ENCODE peak calls at places on chromosome 1, in four cellular contexts. N is lower lobe of right lung, G is OCI-LY7, U is brain microvascular endothelial cell. T is an unnamed sample.

GRCh38 chr1:228394571-228395394 is 11.9 kb downstream of the TRIM11 start:
- DNase-seq in N (peak), G (no peak), U (no peak), T (no peak)

GRCh38 chr1:200437088-200437487 is 27.3 kb upstream of the ZNF281 start:
- DNase-seq in N (no peak), G (no peak), U (no peak), T (no peak)

GRCh38 chr1:116334868-116335649 is 38.0 kb upstream of the ATP1A1 start:
- DNase-seq in N (no peak), G (peak), U (no peak), T (no peak)

GRCh38 chr1:204760350-204761134 is 75.0 kb upstream of the LRRN2 start:
- DNase-seq in N (no peak), G (no peak), U (no peak), T (peak)

GRCh38 chr1:21939650-21940374 is 2.7 kb upstream of the HSPG2 start:
- DNase-seq in N (peak), G (no peak), U (peak), T (peak)

GRCh38 chr1:32759997-32760623 is 57.0 kb downstream of the YARS1 start:
- DNase-seq in N (peak), G (no peak), U (no peak), T (no peak)

GRCh38 chr1:115230281-115230680 is 107.8 kb downstream of the NGF start:
- DNase-seq in N (no peak), G (no peak), U (no peak), T (no peak)

GRCh38 chr1:153539395-153540093 is 1.2 kb downstream of the S100A5 start:
- DNase-seq in N (no peak), G (no peak), U (no peak), T (no peak)

GRCh38 chr1:113860891-113861290 is 10.6 kb downstream of the PTPN22 start:
- DNase-seq in N (no peak), G (no peak), U (peak), T (peak)

GRCh38 chr1:6447818-6448748 is 17.9 kb downstream of the TNFRSF25 start:
- DNase-seq in N (no peak), G (peak), U (no peak), T (no peak)

GRCh38 chr1:25692560-25692959 is 76.0 kb downstream of the MAN1C1 start:
- DNase-seq in N (no peak), G (peak), U (no peak), T (no peak)

GRCh38 chr1:12594966-12595838 is 22.8 kb downstream of the DHRS3 start:
- DNase-seq in N (peak), G (no peak), U (peak), T (peak)

GRCh38 chr1:34166191-34167090 is 1.4 kb upstream of the CSMD2 start:
- DNase-seq in N (no peak), G (no peak), U (no peak), T (peak)

GRCh38 chr1:110765640-110766335 is 91.0 kb upstream of the KCNA3 start:
- DNase-seq in N (no peak), G (peak), U (peak), T (peak)

GRCh38 chr1:211885746-211886522 is 55.4 kb upstream of the LPGAT1 start:
- DNase-seq in N (no peak), G (no peak), U (peak), T (no peak)

GRCh38 chr1:67250051-67250653 is 57.5 kb upstream of the IL12RB2 start:
- DNase-seq in N (no peak), G (peak), U (no peak), T (no peak)

GRCh38 chr1:92960395-92961130 is 699 bp downstream of the DIPK1A start:
- DNase-seq in N (peak), G (peak), U (peak), T (peak)

GRCh38 chr1:234730110-234730509 is 120.1 kb upstream of the IRF2BP2 start:
- DNase-seq in N (no peak), G (peak), U (no peak), T (no peak)

GRCh38 chr1:33972676-33973395 is 109.0 kb downstream of the HMGB4 start:
- DNase-seq in N (no peak), G (no peak), U (no peak), T (peak)

GRCh38 chr1:163346326-163346870 is 24.6 kb downstream of the NUF2 start:
- DNase-seq in N (no peak), G (no peak), U (peak), T (peak)

GRCh38 chr1:25757151-25757845 is 42.7 kb upstream of the SELENON start:
- DNase-seq in N (no peak), G (no peak), U (no peak), T (no peak)

GRCh38 chr1:102852583-102852982 is 255.7 kb downstream of the COL11A1 start:
- DNase-seq in N (no peak), G (no peak), U (no peak), T (peak)

GRCh38 chr1:221013691-221014293 is 134.5 kb downstream of the HLX start:
- DNase-seq in N (no peak), G (no peak), U (no peak), T (no peak)

GRCh38 chr1:64917328-64917861 is 49.0 kb downstream of the JAK1 start:
- DNase-seq in N (peak), G (peak), U (peak), T (peak)

GRCh38 chr1:16956775-16957174 is 23.6 kb downstream of the MFAP2 start:
- DNase-seq in N (no peak), G (no peak), U (no peak), T (no peak)

GRCh38 chr1:147676306-147677085 is 6.2 kb upstream of the ACP6 start:
- DNase-seq in N (no peak), G (no peak), U (peak), T (peak)

GRCh38 chr1:200907611-200908097 is 13.0 kb downstream of the INAVA start:
- DNase-seq in N (no peak), G (no peak), U (no peak), T (no peak)

GRCh38 chr1:66676616-66677298 is 75.5 kb upstream of the DYNLT5 start:
- DNase-seq in N (no peak), G (no peak), U (peak), T (peak)

GRCh38 chr1:39683591-39684312 is 7.5 kb downstream of the HPCAL4 start:
- DNase-seq in N (no peak), G (no peak), U (no peak), T (peak)

GRCh38 chr1:64405833-64406232 is 64.1 kb upstream of the CACHD1 start:
- DNase-seq in N (no peak), G (no peak), U (no peak), T (no peak)

GRCh38 chr1:209398330-209398991 is 185.1 kb upstream of the CAMK1G start:
- DNase-seq in N (no peak), G (no peak), U (peak), T (peak)

GRCh38 chr1:216005916-216006315 is 417.3 kb downstream of the USH2A start:
- DNase-seq in N (no peak), G (no peak), U (no peak), T (peak)

GRCh38 chr1:143717434-143717833 is 254.4 kb downstream of the FAM72C start:
- DNase-seq in N (no peak), G (no peak), U (no peak), T (no peak)

GRCh38 chr1:243846761-243847160 is 3.3 kb downstream of the AKT3 start:
- DNase-seq in N (no peak), G (no peak), U (no peak), T (no peak)

GRCh38 chr1:51234721-51235425 is 1.2 kb upstream of the RNF11 start:
- DNase-seq in N (peak), G (peak), U (peak), T (no peak)

GRCh38 chr1:30251451-30251850 is 471.9 kb downstream of the MATN1 start:
- DNase-seq in N (no peak), G (no peak), U (no peak), T (no peak)

GRCh38 chr1:84363019-84363418 is 35.3 kb upstream of the DNASE2B start:
- DNase-seq in N (no peak), G (no peak), U (no peak), T (no peak)

GRCh38 chr1:177969825-177970371 is at the start of gene SEC16B:
- DNase-seq in N (no peak), G (no peak), U (no peak), T (no peak)

GRCh38 chr1:21537511-21537931 is 28.3 kb downstream of the ALPL start:
- DNase-seq in N (no peak), G (no peak), U (no peak), T (no peak)

GRCh38 chr1:206422525-206422924 is 47.8 kb upstream of the IKBKE start:
- DNase-seq in N (no peak), G (no peak), U (no peak), T (no peak)

GRCh38 chr1:206420471-206420870 is 49.8 kb upstream of the IKBKE start:
- DNase-seq in N (no peak), G (no peak), U (no peak), T (no peak)

GRCh38 chr1:206421616-206422355 is 48.5 kb upstream of the IKBKE start:
- DNase-seq in N (no peak), G (no peak), U (no peak), T (no peak)

GRCh38 chr1:206419783-206420182 is 50.5 kb upstream of the IKBKE start:
- DNase-seq in N (no peak), G (no peak), U (peak), T (peak)

DNA sequence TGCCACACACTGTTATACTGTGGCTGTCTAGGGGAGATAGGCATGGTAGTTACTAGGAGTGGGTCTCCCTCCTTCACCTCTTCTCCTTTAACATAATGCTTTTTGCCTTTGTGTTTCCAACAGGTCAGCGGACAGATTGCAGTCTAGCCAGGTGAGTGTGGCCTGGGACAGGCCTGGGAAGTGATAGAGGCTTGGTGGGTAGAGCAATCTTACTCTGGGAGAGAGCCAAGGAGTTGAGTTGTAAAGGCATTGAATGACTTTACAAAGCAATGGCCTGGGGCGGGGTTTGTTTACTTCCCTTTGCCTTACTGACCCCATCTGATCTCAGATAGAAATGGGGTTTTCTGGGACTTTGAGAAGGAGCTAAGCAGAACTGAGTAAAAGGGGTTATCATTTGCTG is 51.0 kb upstream of the IKBKE start:
- DNase-seq in N (no peak), G (no peak), U (no peak), T (peak)
- H3K27ac ChIP-seq in N (no peak), G (no peak), U (no peak), T (no peak)

DNA sequence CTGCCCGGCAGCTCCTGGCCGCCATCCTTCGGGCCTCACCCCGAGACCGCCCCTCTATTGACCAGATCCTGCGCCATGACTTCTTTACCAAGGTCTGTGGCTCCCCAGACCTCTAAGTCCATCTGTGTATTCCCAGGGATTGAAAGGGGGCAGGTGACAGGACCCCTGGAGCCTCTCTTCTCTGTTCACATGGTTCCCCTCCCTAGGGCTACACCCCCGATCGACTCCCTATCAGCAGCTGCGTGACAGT is 2.8 kb downstream of the PLK3 start:
- DNase-seq in N (no peak), G (no peak), U (no peak), T (no peak)
- H3K27ac ChIP-seq in N (peak), G (no peak), U (no peak), T (peak)

DNA sequence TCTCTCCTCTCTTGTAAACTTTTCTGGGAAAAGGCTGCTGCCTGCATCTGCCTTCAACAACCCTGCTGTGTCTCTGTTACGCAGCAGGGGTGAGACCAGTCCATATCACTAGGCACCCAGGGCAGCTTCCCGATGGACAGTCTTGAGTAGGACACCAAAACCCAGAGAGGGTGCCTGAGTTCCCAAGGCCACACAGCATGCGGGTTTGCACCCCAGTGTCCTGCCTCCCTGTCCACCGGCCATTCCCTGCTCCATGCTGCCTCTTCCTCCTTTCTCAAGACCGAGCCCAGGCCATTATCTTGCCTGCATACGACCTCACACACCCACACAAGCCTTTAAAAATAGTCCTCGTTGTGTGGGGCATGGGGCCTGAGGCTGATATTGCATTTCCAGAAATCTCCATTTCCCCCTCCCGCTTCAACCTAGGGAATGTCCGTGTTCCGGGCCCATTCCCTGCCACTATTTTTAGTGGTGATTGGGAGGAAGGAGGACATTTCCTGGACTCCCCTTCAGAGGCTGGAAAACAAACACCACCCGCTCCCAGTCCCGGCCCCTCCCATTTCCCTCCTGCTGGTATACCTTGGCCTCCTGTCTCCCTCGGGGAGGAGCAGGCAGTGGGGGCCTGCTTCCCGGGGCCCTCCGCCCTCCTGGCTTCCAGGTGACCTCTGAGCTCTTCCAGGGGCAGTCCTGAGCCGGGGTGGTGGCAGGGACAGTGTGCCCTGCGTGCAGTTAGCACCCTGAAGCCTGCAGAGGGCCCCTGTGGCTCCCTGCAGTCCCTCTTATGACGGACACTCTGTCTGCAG is 132.4 kb upstream of the TMEM51 start:
- DNase-seq in N (no peak), G (no peak), U (no peak), T (no peak)
- H3K27ac ChIP-seq in N (peak), G (no peak), U (no peak), T (no peak)

DNA sequence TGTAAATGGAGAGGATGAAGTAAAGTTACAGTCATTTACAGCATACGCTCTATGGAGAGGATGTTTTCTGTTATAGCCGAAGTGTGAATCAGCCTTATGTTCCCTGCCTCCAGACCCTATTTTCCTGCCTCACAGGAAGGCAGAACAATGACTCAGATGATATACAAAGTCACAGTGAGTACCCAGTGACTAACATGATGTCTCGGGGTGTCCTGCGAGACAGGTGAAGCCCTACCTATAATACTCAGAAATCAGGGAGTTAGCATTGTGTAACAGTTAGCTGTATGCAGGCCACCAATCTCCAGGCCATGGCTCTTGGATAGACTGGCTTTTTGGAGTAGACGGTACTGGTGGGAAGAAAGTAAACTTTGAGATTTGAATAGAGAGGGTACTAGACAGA is 55.6 kb upstream of the FBXO28 start:
- DNase-seq in N (no peak), G (no peak), U (peak), T (no peak)
- H3K27ac ChIP-seq in N (no peak), G (no peak), U (no peak), T (no peak)

DNA sequence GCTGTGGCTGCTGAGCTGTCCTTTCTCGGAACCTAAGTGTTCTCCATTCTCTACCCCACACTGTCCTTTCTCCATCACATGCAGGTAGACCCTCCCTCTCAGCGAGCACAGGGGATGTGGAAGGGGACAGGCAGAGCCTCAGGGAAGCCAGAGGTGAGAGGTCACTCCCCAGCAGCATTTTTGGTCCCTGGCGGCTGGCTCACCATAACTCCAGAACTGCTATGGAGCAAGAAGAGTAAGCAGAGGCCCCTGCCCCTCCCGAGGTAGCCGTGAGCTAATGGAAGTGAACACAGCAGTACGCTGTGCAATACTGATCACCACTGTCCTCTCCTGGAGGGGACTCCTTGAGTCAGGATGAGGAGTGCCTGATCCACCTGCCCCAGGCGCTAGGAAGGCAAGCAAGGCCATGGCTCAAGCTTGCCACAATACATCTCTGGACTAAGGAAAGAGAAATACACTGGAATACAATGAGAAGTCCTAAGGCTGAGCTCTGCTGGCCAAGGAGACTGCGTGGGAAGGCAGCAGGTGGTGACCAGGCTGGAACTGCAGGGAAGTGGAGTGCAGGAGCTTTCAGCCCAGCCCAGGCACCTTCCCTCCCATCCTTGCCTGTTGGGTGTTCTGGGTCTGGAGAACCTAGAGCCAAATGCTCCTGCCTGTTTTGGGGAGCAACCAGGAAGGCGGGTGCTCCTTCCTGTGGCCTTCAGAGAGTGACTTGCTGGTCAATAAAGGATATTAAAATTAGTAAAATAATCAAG is 96.2 kb downstream of the LAMC2 start:
- DNase-seq in N (no peak), G (no peak), U (no peak), T (no peak)
- H3K27ac ChIP-seq in N (peak), G (no peak), U (no peak), T (no peak)

DNA sequence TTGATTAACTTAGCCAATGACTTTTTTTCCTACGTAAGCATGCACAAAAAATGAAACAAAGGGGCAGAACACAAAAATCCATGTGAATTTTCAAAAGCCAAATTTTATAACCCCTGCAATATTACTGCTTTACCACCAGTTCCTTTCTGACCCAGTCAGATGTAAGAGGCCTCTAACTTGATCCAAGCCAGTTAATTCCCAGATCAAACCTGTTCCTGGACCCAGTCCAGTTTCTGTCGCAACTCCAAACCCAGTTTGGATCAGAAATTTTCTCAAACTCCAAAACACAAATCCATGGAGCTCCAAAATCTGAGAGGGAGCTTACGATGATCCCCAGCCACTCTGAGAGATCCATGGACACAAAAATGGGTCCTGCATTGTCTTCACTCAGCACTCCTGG is 7.8 kb upstream of the ZYG11A start:
- DNase-seq in N (no peak), G (no peak), U (no peak), T (no peak)
- H3K27ac ChIP-seq in N (no peak), G (no peak), U (no peak), T (no peak)

DNA sequence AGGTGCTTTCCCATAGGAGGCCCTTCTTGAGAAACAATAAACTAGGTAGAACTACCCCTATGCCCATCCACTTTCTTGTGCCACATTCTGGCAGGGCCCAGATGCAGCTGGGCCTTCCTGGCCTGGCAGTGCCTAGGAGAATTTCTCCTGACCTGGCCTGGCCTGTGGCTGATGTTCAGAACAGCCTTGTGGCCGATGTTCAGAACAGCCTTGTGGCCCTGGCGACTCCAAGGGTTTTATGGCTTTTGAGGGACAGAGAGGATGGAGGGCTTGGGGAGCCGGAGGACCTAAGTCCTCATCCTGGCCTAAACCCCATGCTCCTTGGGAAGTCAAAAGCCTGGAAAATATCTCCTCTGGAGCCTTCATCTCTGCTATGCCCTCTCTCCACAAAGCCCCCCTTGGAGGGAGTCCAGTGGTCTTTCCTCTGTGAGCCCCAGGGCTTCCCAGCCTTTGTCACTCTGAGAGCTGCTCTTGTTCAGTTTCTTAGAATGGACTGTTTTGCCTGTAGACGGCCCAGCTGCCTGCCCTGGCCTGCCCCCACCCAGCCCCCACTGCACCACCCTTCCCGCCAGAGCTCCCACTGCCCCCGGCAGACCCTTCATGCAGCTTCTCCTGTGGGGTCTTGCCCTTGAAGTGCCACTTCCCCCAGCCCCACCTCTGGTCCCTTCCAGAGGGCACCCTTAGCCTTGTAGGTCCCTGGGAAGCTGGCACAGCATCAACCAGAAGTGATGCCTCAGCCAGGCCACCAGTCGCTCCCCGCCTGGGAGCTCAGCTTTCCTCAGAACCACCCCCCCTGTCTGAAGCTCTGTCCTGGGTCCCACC is 6.9 kb downstream of the GPR37L1 start:
- DNase-seq in N (no peak), G (no peak), U (no peak), T (no peak)
- H3K27ac ChIP-seq in N (peak), G (no peak), U (no peak), T (no peak)

T was measured in fibroblast of lung.